ENCODE peak calls at places on chromosomes 5 and 9, in nine cellular contexts. X, T, M, E, Y, J, C, B and I are unnamed samples.

GRCh38 chr5:171893290-171893890 is 107.8 kb downstream of the SMIM23 start:
- DNase-seq in X (no peak), T (no peak), M (peak), E (no peak), Y (peak), J (no peak), C (no peak), B (no peak), I (no peak)

GRCh38 chr9:89523948-89524347 is 26.0 kb upstream of the SEMA4D start:
- DNase-seq in X (no peak), T (peak), M (no peak), E (no peak), Y (no peak), J (no peak), C (peak), B (no peak), I (peak)

GRCh38 chr5:24161559-24161958 is 483.2 kb downstream of the CDH10 start:
- DNase-seq in X (no peak), T (no peak), M (no peak), E (no peak), Y (no peak), J (no peak), C (no peak), B (no peak), I (no peak)

GRCh38 chr5:2757563-2758311 is 6.3 kb upstream of the IRX2 start:
- DNase-seq in X (no peak), T (no peak), M (no peak), E (no peak), Y (peak), J (no peak), C (no peak), B (no peak), I (no peak)

GRCh38 chr5:122517091-122517490 is 205.1 kb downstream of the SNCAIP start:
- DNase-seq in X (no peak), T (no peak), M (no peak), E (no peak), Y (no peak), J (no peak), C (no peak), B (no peak), I (no peak)

GRCh38 chr5:161027763-161028162 is 175.8 kb upstream of the ATP10B start:
- DNase-seq in X (no peak), T (no peak), M (no peak), E (no peak), Y (no peak), J (no peak), C (no peak), B (no peak), I (peak)

GRCh38 chr5:149470942-149471341 is 80.3 kb downstream of the CSNK1A1 start:
- DNase-seq in X (no peak), T (no peak), M (no peak), E (peak), Y (no peak), J (no peak), C (no peak), B (no peak), I (no peak)

GRCh38 chr5:60652206-60652605 is 47.8 kb downstream of the DEPDC1B start:
- DNase-seq in X (no peak), T (no peak), M (peak), E (no peak), Y (peak), J (no peak), C (no peak), B (no peak), I (peak)

GRCh38 chr9:18606831-18607230 is 132.9 kb downstream of the ADAMTSL1 start:
- DNase-seq in X (no peak), T (no peak), M (peak), E (no peak), Y (peak), J (no peak), C (no peak), B (no peak), I (no peak)

GRCh38 chr5:171848487-171848886 is 62.9 kb downstream of the SMIM23 start:
- DNase-seq in X (peak), T (no peak), M (no peak), E (no peak), Y (no peak), J (no peak), C (no peak), B (no peak), I (no peak)

GRCh38 chr5:96146675-96147074 is 185.0 kb upstream of the ELL2 start:
- DNase-seq in X (no peak), T (no peak), M (peak), E (no peak), Y (peak), J (no peak), C (no peak), B (no peak), I (peak)

GRCh38 chr5:170731052-170731451 is 52.5 kb upstream of the GABRP start:
- DNase-seq in X (no peak), T (no peak), M (no peak), E (no peak), Y (no peak), J (no peak), C (no peak), B (no peak), I (no peak)

GRCh38 chr5:98110270-98110669 is 663.2 kb upstream of the RGMB start:
- DNase-seq in X (no peak), T (no peak), M (peak), E (no peak), Y (peak), J (no peak), C (no peak), B (no peak), I (no peak)

GRCh38 chr5:135225856-135226560 is 173.0 kb downstream of the MACROH2A1 start:
- DNase-seq in X (peak), T (no peak), M (no peak), E (peak), Y (no peak), J (no peak), C (no peak), B (peak), I (no peak)

GRCh38 chr5:158409507-158409906 is 550.6 kb upstream of the CLINT1 start:
- DNase-seq in X (no peak), T (no peak), M (no peak), E (no peak), Y (no peak), J (no peak), C (no peak), B (no peak), I (no peak)

GRCh38 chr5:160159991-160160826 is 41.0 kb upstream of the PWWP2A start:
- DNase-seq in X (no peak), T (no peak), M (no peak), E (no peak), Y (no peak), J (no peak), C (no peak), B (no peak), I (no peak)

GRCh38 chr5:89513299-89514044 is 630.5 kb upstream of the MEF2C start:
- DNase-seq in X (no peak), T (no peak), M (no peak), E (no peak), Y (peak), J (no peak), C (no peak), B (no peak), I (no peak)

GRCh38 chr9:116156621-116157314 is 3.2 kb downstream of the PAPPA start:
- DNase-seq in X (peak), T (no peak), M (peak), E (peak), Y (peak), J (no peak), C (no peak), B (peak), I (peak)